ENCODE peak calls at places on chromosomes 5 and 9, in eight cellular contexts. D, U, F, Z, Q, N, B and Y are unnamed samples.

GRCh38 chr5:100311811-100312210 is 223.4 kb upstream of the FAM174A start:
- DNase-seq in Q (no peak), D (no peak), N (no peak), F (no peak), Z (no peak), B (no peak), U (no peak), Y (no peak)

GRCh38 chr9:136087741-136088480 is 7.2 kb downstream of the NACC2 start:
- DNase-seq in U (no peak), N (no peak), Q (no peak), F (no peak), B (no peak), Z (no peak), D (no peak), Y (no peak)

GRCh38 chr5:73901045-73901444 is 275.0 kb downstream of the ARHGEF28 start:
- DNase-seq in N (no peak), D (no peak), Z (no peak), F (no peak), B (no peak), Q (no peak), U (no peak), Y (no peak)

GRCh38 chr9:86126998-86127972 is 27.9 kb upstream of the GOLM1 start:
- DNase-seq in U (no peak), F (no peak), Z (peak), Q (no peak), B (no peak), D (no peak), N (peak), Y (no peak)

GRCh38 chr5:94901071-94901979 is 282.9 kb downstream of the SLF1 start:
- DNase-seq in B (peak), Z (no peak), D (no peak), Q (no peak), N (peak), F (no peak), U (no peak), Y (no peak)

GRCh38 chr9:120905794-120906248 is 20.8 kb downstream of the TRAF1 start:
- DNase-seq in F (no peak), U (no peak), Q (no peak), N (no peak), D (no peak), Z (no peak), B (no peak), Y (no peak)

GRCh38 chr9:89362647-89363310 is 44.5 kb downstream of the SECISBP2 start:
- DNase-seq in U (no peak), Q (no peak), Z (no peak), D (no peak), B (no peak), N (no peak), F (no peak), Y (no peak)

GRCh38 chr9:86494644-86495081 is 140.5 kb upstream of the TUT7 start:
- DNase-seq in N (peak), U (no peak), Z (no peak), B (no peak), Q (no peak), F (no peak), D (no peak), Y (no peak)

GRCh38 chr5:122102825-122103224 is 24.8 kb upstream of the LOX start:
- DNase-seq in D (no peak), N (peak), Q (no peak), U (no peak), B (no peak), Z (no peak), F (no peak), Y (no peak)

GRCh38 chr5:115842089-115842881 is 550 bp downstream of the AP3S1 start:
- DNase-seq in B (no peak), N (no peak), Q (peak), F (peak), D (no peak), Z (no peak), U (no peak), Y (no peak)

GRCh38 chr5:80905405-80905804 is 54.8 kb upstream of the RASGRF2 start:
- DNase-seq in B (no peak), Q (no peak), N (no peak), U (no peak), Z (no peak), F (no peak), D (no peak), Y (no peak)

GRCh38 chr9:13410566-13411031 is 131.1 kb upstream of the MPDZ start:
- DNase-seq in F (no peak), N (peak), B (no peak), U (no peak), Q (no peak), Z (no peak), D (no peak), Y (no peak)

GRCh38 chr9:115328228-115328627 is 210.3 kb upstream of the TNC start:
- DNase-seq in B (no peak), U (no peak), Q (no peak), Z (no peak), F (no peak), D (no peak), N (peak), Y (no peak)

GRCh38 chr5:21685536-21685935 is 1167.6 kb downstream of the CDH12 start:
- DNase-seq in D (no peak), B (no peak), Q (no peak), Z (no peak), F (no peak), N (peak), U (no peak), Y (no peak)

GRCh38 chr9:132645711-132646110 is 24.1 kb downstream of the DDX31 start:
- DNase-seq in B (no peak), F (peak), Z (no peak), Q (no peak), U (no peak), N (no peak), D (no peak), Y (no peak)

GRCh38 chr5:145044970-145045369 is 790.2 kb downstream of the PRELID2 start:
- DNase-seq in Q (no peak), U (no peak), F (no peak), N (no peak), D (no peak), B (no peak), Z (no peak), Y (no peak)

GRCh38 chr5:140607031-140607430 is 25.9 kb downstream of the CD14 start:
- DNase-seq in Z (no peak), Q (no peak), U (no peak), F (no peak), B (no peak), N (peak), D (no peak), Y (no peak)

GRCh38 chr5:42858031-42858643 is 46.4 kb upstream of the SELENOP start:
- DNase-seq in D (no peak), Z (no peak), Q (no peak), F (no peak), U (no peak), N (peak), B (no peak), Y (no peak)

GRCh38 chr9:78074385-78075291 is 43.0 kb upstream of the GNAQ start:
- DNase-seq in B (no peak), D (no peak), Q (peak), F (no peak), Z (no peak), N (no peak), U (no peak), Y (no peak)